ENCODE peak calls at places on chromosomes 6 and 20, in eight cellular contexts. C, B, J, Z, Y, N, M and A are unnamed samples.

GRCh38 chr6:2263896-2264295 is 18.5 kb upstream of the GMDS start:
- DNase-seq in M (no peak), B (no peak), C (no peak), N (no peak), Y (no peak), J (no peak), Z (no peak), A (no peak)

GRCh38 chr6:68891419-68891818 is 256.3 kb downstream of the ADGRB3 start:
- DNase-seq in M (peak), J (no peak), Z (no peak), B (no peak), N (no peak), C (no peak), Y (no peak), A (peak)

GRCh38 chr6:1329708-1330107 is 17.8 kb downstream of the FOXQ1 start:
- DNase-seq in C (no peak), Y (no peak), N (no peak), Z (no peak), B (no peak), M (no peak), J (no peak), A (no peak)

GRCh38 chr6:116651916-116652315 is 16.6 kb downstream of the ZUP1 start:
- DNase-seq in M (no peak), Y (no peak), B (no peak), J (no peak), N (no peak), Z (no peak), C (no peak), A (no peak)

GRCh38 chr20:48619126-48620101 is 208.4 kb downstream of the PREX1 start:
- DNase-seq in N (no peak), Y (no peak), Z (peak), B (peak), M (no peak), J (no peak), C (no peak), A (no peak)

GRCh38 chr6:134519456-134519855 is 201.5 kb upstream of the SGK1 start:
- DNase-seq in M (peak), Z (peak), N (no peak), B (peak), J (no peak), Y (no peak), C (no peak), A (no peak)

GRCh38 chr20:45372646-45373352 is 5.3 kb downstream of the TP53TG5 start:
- DNase-seq in Z (no peak), J (no peak), B (peak), M (no peak), Y (no peak), N (no peak), C (no peak), A (no peak)

GRCh38 chr20:32638848-32639247 is 34.9 kb downstream of the C20orf203 start:
- DNase-seq in Z (peak), B (peak), Y (no peak), C (no peak), N (no peak), J (peak), M (no peak), A (no peak)

GRCh38 chr6:93676506-93676905 is 257.1 kb upstream of the EPHA7 start:
- DNase-seq in Y (no peak), N (no peak), M (peak), B (no peak), C (no peak), Z (no peak), J (no peak), A (no peak)

GRCh38 chr20:62617711-62618483 is 24.4 kb upstream of the SLCO4A1 start:
- DNase-seq in Y (no peak), Z (peak), M (no peak), J (peak), C (no peak), N (no peak), B (no peak), A (no peak)
- H3K4me3 ChIP-seq in Y (no peak), Z (no peak), M (no peak), J (no peak), C (no peak), N (no peak), B (no peak), A (no peak)

GRCh38 chr6:7723041-7723447 is 2.9 kb upstream of the BMP6 start:
- DNase-seq in J (peak), N (peak), M (peak), C (peak), Y (peak), B (peak), Z (peak), A (no peak)
- TF ChIP-seq CTCF in J (peak), N (peak), M (peak), C (no peak), Y (peak), B (peak), Z (peak), A (peak)

GRCh38 chr20:571754-572331 is 28.3 kb upstream of the CSNK2A1 start:
- DNase-seq in N (no peak), J (peak), C (peak), B (peak), Y (peak), Z (peak), M (peak), A (no peak)
- H3K4me3 ChIP-seq in N (no peak), J (no peak), C (no peak), B (no peak), Y (no peak), Z (no peak), M (no peak), A (no peak)

GRCh38 chr6:155319902-155320301 is 5.6 kb upstream of the TFB1M start:
- DNase-seq in Y (no peak), C (no peak), M (no peak), B (no peak), J (no peak), N (no peak), Z (no peak), A (no peak)

GRCh38 chr6:155315516-155315871 is 1.2 kb upstream of the TFB1M start:
- DNase-seq in B (peak), C (no peak), N (no peak), Y (no peak), J (no peak), Z (no peak), M (peak), A (no peak)

GRCh38 chr6:155316419-155316818 is 2.1 kb upstream of the TFB1M start:
- DNase-seq in C (no peak), B (no peak), N (no peak), Y (no peak), J (no peak), Z (no peak), M (no peak), A (no peak)

GRCh38 chr6:155314773-155315515 is 660 bp upstream of the TFB1M start:
- DNase-seq in Y (no peak), J (peak), M (peak), Z (peak), C (peak), B (peak), N (peak), A (peak)

DNA sequence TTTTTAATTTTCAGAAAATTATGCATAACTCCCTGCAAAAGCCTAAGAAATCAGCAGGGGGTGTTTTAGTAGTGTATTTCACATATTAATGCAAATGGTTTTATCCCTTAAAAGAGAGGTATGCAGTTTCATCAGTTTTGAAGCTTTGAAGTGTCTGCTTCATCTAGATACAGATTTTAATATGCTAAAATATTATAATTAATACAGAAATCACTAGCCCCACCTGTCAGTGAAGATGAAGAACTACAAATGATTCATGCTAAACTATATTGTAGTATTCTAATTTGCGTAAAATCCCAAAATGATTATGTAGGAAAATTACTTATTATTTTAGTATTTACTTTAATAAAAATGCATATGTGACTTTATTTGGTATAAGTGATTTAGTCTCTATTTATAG is 2.9 kb upstream of the TFB1M start:
- DNase-seq in C (no peak), Y (no peak), M (peak), Z (no peak), N (no peak), J (no peak), B (no peak), A (no peak)
- TF ChIP-seq CTCF in C (no peak), Y (no peak), M (peak), Z (no peak), N (no peak), J (no peak), B (peak), A (no peak)